ENCODE peak calls at places on chromosomes 16 and 17, in seven cellular contexts. Y is NCI-H774, P is upper lobe of left lung, G is substantia nigra, H is T-helper 17 cell, B is NCI-H1930, R is NCI-H460. J is an unnamed sample.
A peak's percentile ranks its signal among the peaks of the same experiment; 100 is the strongest.

GRCh38 chr17:57481901-57482300 is 225.6 kb downstream of the MSI2 start:
- DNase-seq in P (no peak), G (no peak), B (no peak), R (no peak), H (no peak), Y (no peak), J (no peak)

GRCh38 chr16:80166082-80166481 is 374.7 kb upstream of the DYNLRB2 start:
- DNase-seq in P (no peak), B (no peak), H (no peak), G (no peak), R (no peak), Y (no peak), J (no peak)

GRCh38 chr17:4565209-4566141 is 5.1 kb upstream of the GGT6 start:
- DNase-seq in H (no peak), Y (peak; percentile 61), G (peak; percentile 48), B (peak; percentile 67), R (peak; percentile 81), P (no peak), J (peak; percentile 74)

GRCh38 chr17:27522028-27522639 is 65.9 kb downstream of the KSR1 start:
- DNase-seq in B (no peak), G (no peak), Y (no peak), H (no peak), P (no peak), R (no peak), J (no peak)

GRCh38 chr17:3851461-3852100 is 5.5 kb upstream of the NCBP3 start:
- DNase-seq in P (peak; percentile 54), Y (no peak), R (no peak), B (no peak), G (no peak), H (no peak), J (no peak)

GRCh38 chr17:52170963-52171572 is 12.6 kb upstream of the CA10 start:
- DNase-seq in B (peak; percentile 2), Y (peak; percentile 62), H (no peak), R (no peak), P (no peak), G (no peak), J (no peak)

GRCh38 chr17:82497483-82498405 is 21.8 kb upstream of the FOXK2 start:
- DNase-seq in H (peak; percentile 43), B (peak; percentile 67), Y (peak; percentile 67), G (peak; percentile 38), R (no peak), P (peak; percentile 89), J (peak; percentile 50)

GRCh38 chr17:58416937-58417299 is 416 bp downstream of the RNF43 start:
- DNase-seq in R (no peak), B (no peak), H (no peak), P (no peak), G (no peak), Y (no peak), J (no peak)

GRCh38 chr16:88726408-88726749 is 20.1 kb downstream of the CTU2 start:
- DNase-seq in R (no peak), G (no peak), Y (no peak), P (peak; percentile 70), H (no peak), B (no peak), J (no peak)

GRCh38 chr17:4175921-4176802 is 33.2 kb downstream of the CYB5D2 start:
- DNase-seq in R (no peak), B (no peak), H (no peak), P (no peak), Y (no peak), G (no peak), J (no peak)